ENCODE peak calls at places on chromosomes 16 and 17, in six cellular contexts. One of them, this sample, is unnamed.

GRCh38 chr16:51592013-51592501 is 441.0 kb upstream of the SALL1 start:
- DNase-seq in GM23338: peak
- DNase-seq in SK-N-SH: no peak
- DNase-seq in transverse colon: no peak
- DNase-seq in K562: no peak
- DNase-seq in HL-60: no peak
- DNase-seq in this sample: no peak

GRCh38 chr16:96935-97381 is 18.9 kb downstream of the MPG start:
- DNase-seq in GM23338: peak
- DNase-seq in SK-N-SH: peak
- DNase-seq in transverse colon: peak
- DNase-seq in K562: peak
- DNase-seq in HL-60: peak
- DNase-seq in this sample: peak

GRCh38 chr16:17330019-17330570 is 140.7 kb downstream of the XYLT1 start:
- DNase-seq in GM23338: no peak
- DNase-seq in SK-N-SH: no peak
- DNase-seq in transverse colon: peak
- DNase-seq in K562: no peak
- DNase-seq in HL-60: no peak
- DNase-seq in this sample: no peak

GRCh38 chr17:75632863-75633483 is at the start of gene SMIM5:
- DNase-seq in GM23338: peak
- DNase-seq in SK-N-SH: peak
- DNase-seq in transverse colon: peak
- DNase-seq in K562: peak
- DNase-seq in HL-60: peak
- DNase-seq in this sample: peak

GRCh38 chr16:56191807-56192643 is 736 bp downstream of the GNAO1 start:
- DNase-seq in GM23338: peak
- DNase-seq in SK-N-SH: peak
- DNase-seq in transverse colon: no peak
- DNase-seq in K562: no peak
- DNase-seq in HL-60: no peak
- DNase-seq in this sample: no peak

GRCh38 chr16:19822534-19822933 is 62.1 kb downstream of the GPRC5B start:
- DNase-seq in GM23338: no peak
- DNase-seq in SK-N-SH: no peak
- DNase-seq in transverse colon: no peak
- DNase-seq in K562: no peak
- DNase-seq in HL-60: no peak
- DNase-seq in this sample: no peak

GRCh38 chr16:85157372-85157771 is 45.1 kb upstream of the CIBAR2 start:
- DNase-seq in GM23338: no peak
- DNase-seq in SK-N-SH: peak
- DNase-seq in transverse colon: no peak
- DNase-seq in K562: no peak
- DNase-seq in HL-60: no peak
- DNase-seq in this sample: no peak

GRCh38 chr17:82230627-82231311 is 1.9 kb downstream of the SLC16A3 start:
- DNase-seq in GM23338: peak
- DNase-seq in SK-N-SH: peak
- DNase-seq in transverse colon: peak
- DNase-seq in K562: peak
- DNase-seq in HL-60: peak
- DNase-seq in this sample: no peak

GRCh38 chr17:59110973-59111372 is 4.3 kb upstream of the TRIM37 start:
- DNase-seq in GM23338: no peak
- DNase-seq in SK-N-SH: no peak
- DNase-seq in transverse colon: no peak
- DNase-seq in K562: no peak
- DNase-seq in HL-60: no peak
- DNase-seq in this sample: no peak

GRCh38 chr16:72404299-72404698 is 232.3 kb upstream of the PMFBP1 start:
- DNase-seq in GM23338: no peak
- DNase-seq in SK-N-SH: no peak
- DNase-seq in transverse colon: no peak
- DNase-seq in K562: no peak
- DNase-seq in HL-60: no peak
- DNase-seq in this sample: no peak

GRCh38 chr16:67396159-67396774 is 3.0 kb upstream of the TPPP3 start:
- DNase-seq in GM23338: peak
- DNase-seq in SK-N-SH: peak
- DNase-seq in transverse colon: peak
- DNase-seq in K562: peak
- DNase-seq in HL-60: no peak
- DNase-seq in this sample: peak

GRCh38 chr16:27223701-27224100 is 20.4 kb downstream of the KDM8 start:
- DNase-seq in GM23338: no peak
- DNase-seq in SK-N-SH: no peak
- DNase-seq in transverse colon: no peak
- DNase-seq in K562: no peak
- DNase-seq in HL-60: no peak
- DNase-seq in this sample: no peak

GRCh38 chr16:86150646-86151371 is 251.8 kb downstream of the IRF8 start:
- DNase-seq in GM23338: no peak
- DNase-seq in SK-N-SH: no peak
- DNase-seq in transverse colon: no peak
- DNase-seq in K562: no peak
- DNase-seq in HL-60: no peak
- DNase-seq in this sample: no peak

GRCh38 chr16:1670866-1671265 is 7.2 kb upstream of the JPT2 start:
- DNase-seq in GM23338: no peak
- DNase-seq in SK-N-SH: no peak
- DNase-seq in transverse colon: no peak
- DNase-seq in K562: no peak
- DNase-seq in HL-60: no peak
- DNase-seq in this sample: no peak

GRCh38 chr17:36728030-36728991 is 126.9 kb downstream of the MRM1 start:
- DNase-seq in GM23338: no peak
- DNase-seq in SK-N-SH: peak
- DNase-seq in transverse colon: no peak
- DNase-seq in K562: peak
- DNase-seq in HL-60: no peak
- DNase-seq in this sample: no peak

GRCh38 chr16:51569204-51569911 is 418.3 kb upstream of the SALL1 start:
- DNase-seq in GM23338: no peak
- DNase-seq in SK-N-SH: no peak
- DNase-seq in transverse colon: no peak
- DNase-seq in K562: no peak
- DNase-seq in HL-60: peak
- DNase-seq in this sample: no peak

GRCh38 chr17:75784473-75785015 is at the start of gene UNK:
- DNase-seq in GM23338: peak
- DNase-seq in SK-N-SH: peak
- DNase-seq in transverse colon: peak
- DNase-seq in K562: peak
- DNase-seq in HL-60: peak
- DNase-seq in this sample: peak

GRCh38 chr17:16639438-16639837 is 14.2 kb downstream of the ZNF624 start:
- DNase-seq in GM23338: no peak
- DNase-seq in SK-N-SH: no peak
- DNase-seq in transverse colon: no peak
- DNase-seq in K562: no peak
- DNase-seq in HL-60: no peak
- DNase-seq in this sample: no peak

GRCh38 chr17:51778842-51779241 is 379.7 kb downstream of the CA10 start:
- DNase-seq in GM23338: no peak
- DNase-seq in SK-N-SH: no peak
- DNase-seq in transverse colon: no peak
- DNase-seq in K562: no peak
- DNase-seq in HL-60: no peak
- DNase-seq in this sample: no peak

GRCh38 chr16:19926449-19927390 is 42.1 kb upstream of the GPRC5B start:
- DNase-seq in GM23338: no peak
- DNase-seq in SK-N-SH: no peak
- DNase-seq in transverse colon: no peak
- DNase-seq in K562: no peak
- DNase-seq in HL-60: no peak
- DNase-seq in this sample: no peak

GRCh38 chr17:57342141-57342540 is 85.8 kb downstream of the MSI2 start:
- DNase-seq in GM23338: no peak
- DNase-seq in SK-N-SH: no peak
- DNase-seq in transverse colon: no peak
- DNase-seq in K562: no peak
- DNase-seq in HL-60: no peak
- DNase-seq in this sample: no peak

GRCh38 chr17:75619506-75620431 is 13.5 kb upstream of the SMIM5 start:
- DNase-seq in GM23338: peak
- DNase-seq in SK-N-SH: peak
- DNase-seq in transverse colon: no peak
- DNase-seq in K562: peak
- DNase-seq in HL-60: no peak
- DNase-seq in this sample: no peak

GRCh38 chr17:78884876-78885667 is 17.9 kb downstream of the CEP295NL start:
- DNase-seq in GM23338: no peak
- DNase-seq in SK-N-SH: peak
- DNase-seq in transverse colon: no peak
- DNase-seq in K562: no peak
- DNase-seq in HL-60: no peak
- DNase-seq in this sample: no peak

GRCh38 chr17:78884148-78884870 is 18.7 kb downstream of the CEP295NL start:
- DNase-seq in GM23338: peak
- DNase-seq in SK-N-SH: no peak
- DNase-seq in transverse colon: no peak
- DNase-seq in K562: no peak
- DNase-seq in HL-60: no peak
- DNase-seq in this sample: no peak

GRCh38 chr17:78883090-78883532 is 19.9 kb downstream of the CEP295NL start:
- DNase-seq in GM23338: no peak
- DNase-seq in SK-N-SH: peak
- DNase-seq in transverse colon: peak
- DNase-seq in K562: peak
- DNase-seq in HL-60: peak
- DNase-seq in this sample: no peak

GRCh38 chr17:78882546-78883089 is 20.4 kb downstream of the CEP295NL start:
- DNase-seq in GM23338: no peak
- DNase-seq in SK-N-SH: peak
- DNase-seq in transverse colon: no peak
- DNase-seq in K562: no peak
- DNase-seq in HL-60: no peak
- DNase-seq in this sample: no peak

GRCh38 chr17:78883533-78884131 is 19.4 kb downstream of the CEP295NL start:
- DNase-seq in GM23338: peak
- DNase-seq in SK-N-SH: peak
- DNase-seq in transverse colon: peak
- DNase-seq in K562: no peak
- DNase-seq in HL-60: peak
- DNase-seq in this sample: peak
- TF ChIP-seq POLR2AphosphoS5 in GM23338: no peak
- TF ChIP-seq POLR2AphosphoS5 in SK-N-SH: peak
- TF ChIP-seq POLR2AphosphoS5 in transverse colon: peak
- TF ChIP-seq POLR2AphosphoS5 in K562: no peak
- TF ChIP-seq POLR2AphosphoS5 in HL-60: no peak
- TF ChIP-seq POLR2AphosphoS5 in this sample: peak

GRCh38 chr16:25106567-25107465 is 4.7 kb upstream of the LCMT1 start:
- DNase-seq in GM23338: peak
- DNase-seq in SK-N-SH: peak
- DNase-seq in transverse colon: peak
- DNase-seq in K562: peak
- DNase-seq in HL-60: peak
- DNase-seq in this sample: peak
- TF ChIP-seq CTCF in GM23338: peak
- TF ChIP-seq CTCF in SK-N-SH: peak
- TF ChIP-seq CTCF in transverse colon: peak
- TF ChIP-seq CTCF in K562: peak
- TF ChIP-seq CTCF in HL-60: no peak
- TF ChIP-seq CTCF in this sample: no peak

DNA sequence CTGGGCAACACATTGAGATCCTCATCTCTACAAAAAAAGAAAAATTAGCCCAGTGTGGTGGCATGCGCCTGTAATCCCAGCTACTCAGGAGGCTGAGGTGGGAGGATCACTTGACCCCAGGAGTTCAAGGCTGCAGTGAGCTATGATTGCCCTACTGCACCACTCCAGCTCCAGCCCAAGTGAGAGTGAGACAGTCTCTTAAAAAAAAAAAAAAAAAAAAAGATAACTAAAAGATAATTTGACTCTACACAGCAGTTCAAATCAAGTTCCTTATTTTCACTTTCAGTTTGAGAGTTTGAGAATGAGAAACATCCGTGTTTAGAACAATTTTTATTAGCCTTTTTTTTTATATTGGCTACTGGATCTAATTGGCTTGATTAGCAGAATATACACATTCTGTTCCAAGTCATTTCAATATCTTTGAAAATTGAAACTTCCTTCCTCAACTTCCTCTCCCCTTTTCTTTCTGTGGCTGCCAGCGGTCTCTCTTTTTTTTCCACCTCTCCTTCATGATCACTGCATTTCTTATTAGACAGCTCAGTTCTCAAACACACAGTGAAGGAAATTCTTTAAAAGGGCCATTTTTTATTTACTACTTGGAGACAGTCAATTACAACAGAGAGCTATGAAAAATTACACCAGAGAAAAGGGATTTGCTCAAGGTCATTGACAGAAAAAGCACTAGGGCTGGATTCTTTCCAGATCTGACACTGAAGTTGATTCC is 4.5 kb upstream of the ACSF2 start:
- DNase-seq in GM23338: no peak
- DNase-seq in SK-N-SH: no peak
- DNase-seq in transverse colon: no peak
- DNase-seq in K562: no peak
- DNase-seq in HL-60: peak
- DNase-seq in this sample: no peak
- H3K4me3 ChIP-seq in GM23338: no peak
- H3K4me3 ChIP-seq in SK-N-SH: peak
- H3K4me3 ChIP-seq in transverse colon: peak
- H3K4me3 ChIP-seq in K562: peak
- H3K4me3 ChIP-seq in HL-60: peak
- H3K4me3 ChIP-seq in this sample: peak

DNA sequence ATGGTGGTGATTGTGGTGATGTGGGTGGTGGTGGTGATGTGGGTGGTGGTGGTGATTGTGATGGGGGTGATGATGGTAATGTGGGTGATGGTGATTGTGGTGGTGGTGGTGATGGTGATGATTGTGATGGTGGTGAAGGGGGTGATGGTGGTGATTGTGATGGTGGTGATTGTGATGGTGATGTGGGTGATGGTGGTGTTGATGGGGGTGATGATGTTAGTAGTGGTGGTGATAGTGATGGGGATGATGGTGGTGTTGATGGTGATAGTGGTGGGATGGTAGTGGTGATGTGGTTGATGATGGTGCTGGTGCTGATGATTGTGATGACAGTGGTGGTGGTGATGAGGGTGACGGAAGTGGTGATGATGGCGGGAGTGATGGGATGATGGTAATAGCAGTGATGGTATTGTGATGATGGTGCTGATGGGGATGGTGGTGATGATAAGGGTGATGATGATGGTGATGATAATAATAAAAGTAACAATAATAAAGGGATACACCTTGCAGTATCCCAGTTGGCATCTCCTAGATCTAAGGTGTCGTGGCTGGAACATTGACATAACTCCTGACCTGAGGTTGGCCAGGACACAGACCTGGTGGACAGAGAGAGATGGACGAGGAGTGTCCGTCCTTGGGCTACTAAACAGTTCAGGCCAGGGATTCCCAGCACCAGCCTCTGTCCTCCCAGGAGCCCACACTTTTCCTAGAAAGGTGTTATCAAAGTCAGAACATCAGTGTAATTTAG is 344.5 kb downstream of the SEC14L1 start:
- DNase-seq in GM23338: no peak
- DNase-seq in SK-N-SH: no peak
- DNase-seq in transverse colon: no peak
- DNase-seq in K562: no peak
- DNase-seq in HL-60: no peak
- DNase-seq in this sample: no peak
- TF ChIP-seq POLR2AphosphoS5 in GM23338: no peak
- TF ChIP-seq POLR2AphosphoS5 in SK-N-SH: no peak
- TF ChIP-seq POLR2AphosphoS5 in transverse colon: no peak
- TF ChIP-seq POLR2AphosphoS5 in K562: no peak
- TF ChIP-seq POLR2AphosphoS5 in HL-60: no peak
- TF ChIP-seq POLR2AphosphoS5 in this sample: no peak

This sample was measured in prostate gland.